ENCODE peak calls at places on chromosome 11, in seven cellular contexts. H is Panc1, A is right cardiac atrium, N is ovary, Z is stomach, J is cardiac muscle cell, S is neuronal stem cell. R is an unnamed sample.

GRCh38 chr11:95577716-95578460 is 211.7 kb downstream of the FAM76B start:
- DNase-seq in H (no peak), A (no peak), N (no peak), Z (no peak), J (peak), S (no peak), R (no peak)

GRCh38 chr11:1205987-1206331 is 16.9 kb upstream of the MUC5B start:
- DNase-seq in H (no peak), A (peak), N (no peak), Z (no peak), J (no peak), S (no peak), R (no peak)

GRCh38 chr11:113387605-113388211 is at the start of gene ANKK1:
- DNase-seq in H (no peak), A (no peak), N (no peak), Z (no peak), J (no peak), S (peak), R (no peak)

GRCh38 chr11:75639752-75640151 is 29.1 kb downstream of the MAP6 start:
- DNase-seq in H (no peak), A (peak), N (peak), Z (peak), J (peak), S (no peak), R (no peak)

GRCh38 chr11:43574949-43575915 is 105.3 kb upstream of the HSD17B12 start:
- DNase-seq in H (no peak), A (peak), N (peak), Z (no peak), J (peak), S (no peak), R (peak)

GRCh38 chr11:131616456-131616855 is 246.0 kb downstream of the NTM start:
- DNase-seq in H (no peak), A (no peak), N (no peak), Z (no peak), J (no peak), S (no peak), R (no peak)

GRCh38 chr11:8586805-8587204 is 7.2 kb downstream of the STK33 start:
- DNase-seq in H (no peak), A (no peak), N (no peak), Z (no peak), J (no peak), S (no peak), R (no peak)

GRCh38 chr11:92977401-92977800 is 8.0 kb downstream of the MTNR1B start:
- DNase-seq in H (no peak), A (no peak), N (no peak), Z (no peak), J (no peak), S (no peak), R (no peak)

GRCh38 chr11:73157141-73158010 is 15.3 kb upstream of the FCHSD2 start:
- DNase-seq in H (no peak), A (peak), N (peak), Z (no peak), J (peak), S (no peak), R (no peak)

GRCh38 chr11:46331653-46331984 is 15.6 kb upstream of the DGKZ start:
- DNase-seq in H (no peak), A (no peak), N (no peak), Z (no peak), J (no peak), S (no peak), R (no peak)

GRCh38 chr11:46332093-46332567 is 15.1 kb upstream of the DGKZ start:
- DNase-seq in H (no peak), A (no peak), N (no peak), Z (no peak), J (no peak), S (no peak), R (no peak)

GRCh38 chr11:46334211-46334610 is 13.1 kb upstream of the DGKZ start:
- DNase-seq in H (no peak), A (no peak), N (no peak), Z (no peak), J (no peak), S (no peak), R (no peak)

GRCh38 chr11:46332568-46333128 is 14.6 kb upstream of the DGKZ start:
- DNase-seq in H (no peak), A (peak), N (no peak), Z (no peak), J (no peak), S (no peak), R (no peak)

GRCh38 chr11:46333129-46333947 is 13.9 kb upstream of the DGKZ start:
- DNase-seq in H (no peak), A (peak), N (no peak), Z (no peak), J (no peak), S (no peak), R (no peak)
- H3K27ac ChIP-seq in H (no peak), A (peak), N (no peak), Z (no peak), J (no peak), S (no peak), R (no peak)

DNA sequence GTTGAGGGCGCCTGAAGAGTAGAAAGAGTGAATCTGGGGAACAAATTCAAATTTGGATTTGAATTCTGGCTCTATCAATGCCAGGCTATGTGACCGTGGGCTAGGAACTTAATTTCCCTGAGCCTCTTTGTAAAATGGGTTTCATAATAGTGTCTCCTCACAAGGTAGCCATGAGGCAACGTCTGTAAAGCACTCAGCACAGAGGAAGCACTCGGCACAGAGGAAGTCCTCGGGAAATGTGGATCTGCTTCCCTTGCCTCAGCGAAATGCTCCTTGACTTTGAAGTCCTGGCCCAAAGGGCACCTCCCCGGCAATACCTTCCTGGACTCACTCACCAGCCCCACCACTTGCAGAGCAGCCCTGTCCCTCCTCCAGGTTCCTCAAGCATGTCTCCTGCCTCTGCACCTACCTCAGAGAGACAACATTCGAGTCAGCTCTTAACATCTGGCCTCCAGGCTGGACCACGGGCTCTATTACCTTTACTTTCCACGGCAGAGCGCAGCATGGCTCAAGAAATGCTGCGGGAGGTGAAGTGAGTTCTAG is 17.7 kb downstream of the CD6 start:
- DNase-seq in H (no peak), A (no peak), N (no peak), Z (no peak), J (no peak), S (no peak), R (no peak)
- H3K27ac ChIP-seq in H (no peak), A (no peak), N (no peak), Z (no peak), J (no peak), S (no peak), R (no peak)

GRCh38 chr11:47847892-47848635 is at the start of gene NUP160:
- DNase-seq in H (no peak), A (peak), N (peak), Z (peak), J (peak), S (peak), R (peak)

GRCh38 chr11:47850337-47850736 is 2.2 kb upstream of the NUP160 start:
- DNase-seq in H (no peak), A (no peak), N (no peak), Z (no peak), J (no peak), S (no peak), R (no peak)

GRCh38 chr11:47848636-47849155 is 546 bp upstream of the NUP160 start:
- DNase-seq in H (no peak), A (no peak), N (no peak), Z (no peak), J (no peak), S (no peak), R (no peak)

GRCh38 chr11:47847537-47847891 is 636 bp downstream of the NUP160 start:
- DNase-seq in H (no peak), A (no peak), N (no peak), Z (no peak), J (no peak), S (no peak), R (no peak)

GRCh38 chr11:47846998-47847397 is 1.2 kb downstream of the NUP160 start:
- DNase-seq in H (no peak), A (no peak), N (no peak), Z (no peak), J (no peak), S (no peak), R (no peak)
- H3K27ac ChIP-seq in H (peak), A (no peak), N (no peak), Z (no peak), J (peak), S (no peak), R (peak)

DNA sequence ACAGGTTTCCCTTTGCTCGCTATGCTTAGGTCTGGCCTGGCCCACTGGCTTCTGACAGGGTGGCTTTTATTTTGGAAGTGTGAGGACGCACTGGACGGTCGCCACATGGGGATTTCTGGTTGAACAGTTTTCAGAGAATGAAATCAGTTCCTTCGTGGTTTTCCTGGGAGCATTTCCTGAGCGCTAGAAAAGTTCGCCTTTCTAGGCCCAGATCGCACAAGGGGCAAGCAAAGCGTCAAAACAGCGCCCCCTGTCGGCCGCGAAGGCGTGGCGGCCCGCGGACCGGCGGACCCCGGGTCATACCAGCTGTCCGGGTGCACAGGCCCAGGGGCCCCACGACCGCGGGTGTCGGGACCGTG is 12.7 kb upstream of the CYP2R1 start:
- DNase-seq in H (no peak), A (peak), N (peak), Z (peak), J (peak), S (no peak), R (peak)
- H3K27ac ChIP-seq in H (peak), A (no peak), N (no peak), Z (no peak), J (no peak), S (no peak), R (peak)

GRCh38 chr11:62338218-62338617 is 970 bp downstream of the ASRGL1 start:
- DNase-seq in H (no peak), A (no peak), N (no peak), Z (no peak), J (no peak), S (no peak), R (no peak)
- H3K27ac ChIP-seq in H (peak), A (no peak), N (no peak), Z (peak), J (no peak), S (no peak), R (no peak)

DNA sequence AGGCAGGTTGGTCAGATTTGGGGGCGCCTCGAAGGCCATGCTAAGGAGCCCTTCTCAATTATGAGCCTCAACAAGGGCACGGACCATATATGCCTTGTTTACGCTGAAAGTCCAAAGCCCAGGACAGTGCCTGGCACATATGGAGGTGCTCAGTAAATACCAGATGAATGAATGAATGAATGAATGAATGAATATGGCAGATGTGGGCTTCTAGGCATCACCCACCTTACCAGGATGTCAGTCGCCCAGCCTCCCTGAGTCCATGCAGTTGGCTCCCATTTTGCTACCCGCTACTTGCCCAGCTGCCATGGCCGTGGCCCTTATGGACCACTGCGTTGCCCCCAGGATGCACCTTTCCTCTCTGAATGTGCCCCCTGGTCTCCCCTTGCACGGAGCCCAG is 14.7 kb upstream of the LRRC10B start:
- DNase-seq in H (no peak), A (peak), N (no peak), Z (no peak), J (no peak), S (no peak), R (no peak)
- H3K27ac ChIP-seq in H (no peak), A (peak), N (no peak), Z (no peak), J (peak), S (no peak), R (no peak)